ENCODE peak calls at places on chromosomes 5 and 9, in nine cellular contexts. V is pancreas, Q is psoas muscle, E is AG04450, I is GM12865, S is B cell, D is fibroblast of the aortic adventitia, P is coronary artery, F is tibial artery. T is an unnamed sample.

GRCh38 chr5:11411621-11412020 is 492.6 kb downstream of the CTNND2 start:
- DNase-seq in V (no peak), Q (no peak), E (no peak), I (no peak), S (no peak), D (no peak), P (no peak), F (no peak), T (no peak)

GRCh38 chr9:98410185-98410697 is 154.8 kb upstream of the TBC1D2 start:
- DNase-seq in V (peak), Q (no peak), E (peak), I (no peak), S (no peak), D (peak), P (no peak), F (no peak), T (peak)

GRCh38 chr5:5025774-5026406 is 114.2 kb upstream of the ADAMTS16 start:
- DNase-seq in V (no peak), Q (no peak), E (no peak), I (peak), S (no peak), D (peak), P (no peak), F (no peak), T (no peak)

GRCh38 chr5:81232449-81233079 is 558 bp upstream of the CKMT2 start:
- DNase-seq in V (peak), Q (peak), E (no peak), I (no peak), S (no peak), D (peak), P (peak), F (peak), T (peak)

GRCh38 chr5:78778538-78778937 is 130.0 kb upstream of the LHFPL2 start:
- DNase-seq in V (no peak), Q (no peak), E (peak), I (no peak), S (no peak), D (peak), P (no peak), F (no peak), T (peak)

GRCh38 chr5:73214921-73215490 is 42.0 kb downstream of the TMEM174 start:
- DNase-seq in V (no peak), Q (no peak), E (no peak), I (no peak), S (no peak), D (no peak), P (no peak), F (no peak), T (no peak)

GRCh38 chr5:157109744-157110143 is 900 bp upstream of the HAVCR2 start:
- DNase-seq in V (no peak), Q (no peak), E (no peak), I (peak), S (no peak), D (no peak), P (no peak), F (no peak), T (no peak)

GRCh38 chr5:54985301-54986268 is at the start of gene ESM1:
- DNase-seq in V (no peak), Q (no peak), E (peak), I (no peak), S (no peak), D (peak), P (no peak), F (peak), T (peak)

GRCh38 chr5:130908186-130908585 is 256.9 kb downstream of the HINT1 start:
- DNase-seq in V (no peak), Q (no peak), E (no peak), I (no peak), S (no peak), D (no peak), P (no peak), F (no peak), T (no peak)

GRCh38 chr9:31799953-31800609 is 584.4 kb upstream of the ACO1 start:
- DNase-seq in V (no peak), Q (no peak), E (no peak), I (peak), S (no peak), D (peak), P (no peak), F (no peak), T (peak)
- TF ChIP-seq CTCF in V (no peak), Q (peak), E (peak), I (peak), S (peak), D (peak), P (no peak), F (peak), T (no peak)

DNA sequence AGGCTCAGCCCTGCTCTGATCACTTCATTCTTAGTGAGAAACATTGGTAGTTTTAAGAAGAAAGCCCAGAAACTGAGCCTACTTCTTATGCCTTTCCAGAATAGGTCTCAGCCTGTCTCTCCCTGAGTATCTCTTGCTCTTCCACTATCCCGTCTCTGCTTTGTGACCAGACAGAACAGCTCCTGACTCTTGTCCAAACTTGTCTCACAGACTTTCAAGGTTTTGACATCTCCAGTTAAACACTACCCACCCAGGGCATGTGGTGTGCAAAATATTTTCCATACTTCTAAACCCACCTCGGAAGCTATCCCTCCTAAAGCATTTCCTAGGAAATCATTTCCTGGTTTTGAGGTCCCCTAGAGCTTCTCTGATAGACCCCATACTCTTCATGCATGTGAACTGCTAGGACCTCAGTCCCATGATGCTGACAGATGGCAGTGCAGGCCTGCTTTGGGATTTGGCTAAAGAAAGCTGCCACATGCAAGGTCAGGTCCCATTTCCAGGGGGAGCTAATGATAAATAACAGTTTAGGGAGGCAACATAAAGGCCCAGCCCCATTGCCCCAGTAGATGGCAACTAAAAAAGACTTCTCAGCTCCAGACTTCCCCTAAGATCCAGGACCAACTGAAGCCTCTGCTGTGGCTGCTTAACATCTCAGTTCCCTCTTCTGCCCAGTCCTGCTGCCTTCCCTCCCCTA is 211.5 kb downstream of the MED10 start:
- DNase-seq in V (no peak), Q (no peak), E (no peak), I (no peak), S (no peak), D (no peak), P (no peak), F (no peak), T (no peak)
- TF ChIP-seq CTCF in V (no peak), Q (no peak), E (no peak), I (no peak), S (no peak), D (no peak), P (no peak), F (no peak), T (no peak)

DNA sequence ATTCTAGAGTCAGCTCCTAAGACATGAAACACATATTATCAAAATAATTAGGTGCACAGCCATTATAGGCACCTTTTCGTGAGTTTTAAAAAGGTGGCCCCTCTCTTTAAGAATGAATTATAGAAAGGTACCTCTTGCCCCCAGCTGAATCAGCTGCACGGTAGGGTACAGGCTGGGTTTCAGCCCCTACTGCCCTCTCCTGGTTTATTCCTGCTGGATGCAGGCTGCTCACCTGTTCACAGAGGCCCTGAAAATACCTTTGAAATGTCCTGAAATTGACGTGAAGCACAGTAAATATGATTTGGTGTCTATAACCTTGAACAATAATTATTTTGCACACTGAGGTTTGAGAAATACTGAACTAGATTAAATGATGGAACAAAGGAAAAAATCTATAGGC is 504.8 kb upstream of the SGCD start:
- DNase-seq in V (no peak), Q (no peak), E (no peak), I (no peak), S (no peak), D (no peak), P (no peak), F (no peak), T (no peak)
- TF ChIP-seq CTCF in V (no peak), Q (no peak), E (no peak), I (no peak), S (no peak), D (no peak), P (no peak), F (no peak), T (no peak)

DNA sequence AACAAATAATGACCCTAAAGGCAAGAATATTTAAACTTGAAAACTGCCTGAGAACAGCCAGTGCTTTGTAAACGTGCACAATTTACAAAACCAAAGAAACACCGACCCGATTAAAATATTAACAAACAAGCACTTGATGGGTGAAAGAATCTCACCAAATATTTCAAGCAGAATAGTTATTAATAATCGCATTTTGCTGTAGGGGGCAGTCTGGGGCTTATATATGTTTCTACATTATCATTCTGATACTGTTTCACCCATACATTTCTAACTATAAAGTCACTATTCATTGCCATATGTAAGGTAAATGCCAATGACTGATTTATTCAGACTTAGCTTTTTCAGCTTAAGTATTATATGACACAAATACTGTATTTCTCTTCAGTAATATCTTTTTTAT is 37.7 kb downstream of the UBAP2 start:
- DNase-seq in V (no peak), Q (no peak), E (no peak), I (peak), S (no peak), D (peak), P (no peak), F (no peak), T (no peak)
- TF ChIP-seq CTCF in V (no peak), Q (no peak), E (peak), I (peak), S (peak), D (peak), P (no peak), F (no peak), T (no peak)